ENCODE peak calls at places on chromosomes 6 and 20, in four cellular contexts. One of them, this sample, is unnamed.

GRCh38 chr6:127102299-127102698 is 16.2 kb upstream of the RSPO3 start:
- DNase-seq in CD4-positive, alpha-beta T cell: no peak
- DNase-seq in stimulated activated CD4-positive, alpha-beta T cell treated with anti-CD3 and anti-CD28 coated beads, Interleukin-1b, Interleukin-23, amount 100 ng/mL, for 1 hour: no peak
- DNase-seq in AG04450: peak
- DNase-seq in this sample: no peak

GRCh38 chr20:56342783-56343182 is 16.0 kb upstream of the FAM210B start:
- DNase-seq in CD4-positive, alpha-beta T cell: no peak
- DNase-seq in stimulated activated CD4-positive, alpha-beta T cell treated with anti-CD3 and anti-CD28 coated beads, Interleukin-1b, Interleukin-23, amount 100 ng/mL, for 1 hour: no peak
- DNase-seq in AG04450: no peak
- DNase-seq in this sample: no peak

GRCh38 chr6:154951400-154952200 is 43.5 kb upstream of the TIAM2 start:
- DNase-seq in CD4-positive, alpha-beta T cell: no peak
- DNase-seq in stimulated activated CD4-positive, alpha-beta T cell treated with anti-CD3 and anti-CD28 coated beads, Interleukin-1b, Interleukin-23, amount 100 ng/mL, for 1 hour: no peak
- DNase-seq in AG04450: no peak
- DNase-seq in this sample: no peak

GRCh38 chr20:14928083-14928482 is 590.7 kb upstream of the FLRT3 start:
- DNase-seq in CD4-positive, alpha-beta T cell: no peak
- DNase-seq in stimulated activated CD4-positive, alpha-beta T cell treated with anti-CD3 and anti-CD28 coated beads, Interleukin-1b, Interleukin-23, amount 100 ng/mL, for 1 hour: no peak
- DNase-seq in AG04450: no peak
- DNase-seq in this sample: no peak

GRCh38 chr6:81894286-81894685 is 141.8 kb upstream of the TENT5A start:
- DNase-seq in CD4-positive, alpha-beta T cell: no peak
- DNase-seq in stimulated activated CD4-positive, alpha-beta T cell treated with anti-CD3 and anti-CD28 coated beads, Interleukin-1b, Interleukin-23, amount 100 ng/mL, for 1 hour: no peak
- DNase-seq in AG04450: peak
- DNase-seq in this sample: no peak

GRCh38 chr20:17570347-17571152 is 675 bp downstream of the DSTN start:
- DNase-seq in CD4-positive, alpha-beta T cell: peak
- DNase-seq in stimulated activated CD4-positive, alpha-beta T cell treated with anti-CD3 and anti-CD28 coated beads, Interleukin-1b, Interleukin-23, amount 100 ng/mL, for 1 hour: no peak
- DNase-seq in AG04450: no peak
- DNase-seq in this sample: no peak

GRCh38 chr20:11443382-11444119 is 474.1 kb upstream of the BTBD3 start:
- DNase-seq in CD4-positive, alpha-beta T cell: no peak
- DNase-seq in stimulated activated CD4-positive, alpha-beta T cell treated with anti-CD3 and anti-CD28 coated beads, Interleukin-1b, Interleukin-23, amount 100 ng/mL, for 1 hour: no peak
- DNase-seq in AG04450: no peak
- DNase-seq in this sample: no peak

GRCh38 chr6:126537437-126537836 is 197.5 kb downstream of the CENPW start:
- DNase-seq in CD4-positive, alpha-beta T cell: no peak
- DNase-seq in stimulated activated CD4-positive, alpha-beta T cell treated with anti-CD3 and anti-CD28 coated beads, Interleukin-1b, Interleukin-23, amount 100 ng/mL, for 1 hour: no peak
- DNase-seq in AG04450: no peak
- DNase-seq in this sample: no peak

GRCh38 chr6:28981391-28981832 is 23.7 kb downstream of the ZNF311 start:
- DNase-seq in CD4-positive, alpha-beta T cell: peak
- DNase-seq in stimulated activated CD4-positive, alpha-beta T cell treated with anti-CD3 and anti-CD28 coated beads, Interleukin-1b, Interleukin-23, amount 100 ng/mL, for 1 hour: peak
- DNase-seq in AG04450: no peak
- DNase-seq in this sample: peak

This sample was measured in astrocyte of the cerebellum.